ENCODE peak calls at places on chromosomes 11 and 22, in seven cellular contexts. V is Panc1, N is spleen, A is HL-60, O is esophagus muscularis mucosa, C is stomach, K is suprapubic skin. E is an unnamed sample.
A peak's percentile ranks its signal among the peaks of the same experiment; 100 is the strongest.

GRCh38 chr11:104291646-104292045 is 127.7 kb upstream of the PDGFD start:
- DNase-seq in K (no peak), V (no peak), A (no peak), O (no peak), N (no peak), C (no peak), E (no peak)

GRCh38 chr11:62881579-62882427 is 1.1 kb downstream of the SLC3A2 start:
- DNase-seq in K (peak; percentile 99), N (peak; percentile 96), C (peak; percentile 94), A (peak; percentile 91), V (peak; percentile 81), O (peak; percentile 99), E (peak; percentile 98)

GRCh38 chr11:9104581-9104980 is 13.2 kb upstream of the SCUBE2 start:
- DNase-seq in C (no peak), A (no peak), V (no peak), N (no peak), O (peak; percentile 34), K (no peak), E (no peak)

GRCh38 chr11:108568183-108568858 is 25.2 kb downstream of the EXPH5 start:
- DNase-seq in O (no peak), N (no peak), K (no peak), V (no peak), A (no peak), C (peak; percentile 52), E (no peak)

GRCh38 chr11:114275295-114275694 is 20.9 kb upstream of the NNMT start:
- DNase-seq in N (no peak), V (no peak), O (peak; percentile 89), A (no peak), C (no peak), K (no peak), E (no peak)

GRCh38 chr11:288328-289144 is at the start of gene PGGHG:
- DNase-seq in O (no peak), K (peak; percentile 85), N (peak; percentile 97), C (peak; percentile 84), A (no peak), V (no peak), E (no peak)

GRCh38 chr11:69005183-69005630 is 7.8 kb downstream of the MRGPRF start:
- DNase-seq in O (no peak), A (no peak), C (no peak), V (no peak), N (peak; percentile 54), K (peak; percentile 69), E (no peak)

GRCh38 chr11:58498464-58498863 is 9.4 kb downstream of the OR5B21 start:
- DNase-seq in C (no peak), O (no peak), N (peak; percentile 70), A (no peak), K (no peak), V (no peak), E (no peak)

GRCh38 chr11:71977090-71977489 is 21.6 kb upstream of the IL18BP start:
- DNase-seq in A (no peak), C (no peak), N (no peak), V (no peak), K (no peak), O (no peak), E (no peak)

GRCh38 chr11:121291896-121292502 is 572 bp upstream of the SC5D start:
- DNase-seq in A (no peak), K (no peak), V (no peak), C (no peak), O (no peak), N (no peak), E (peak; percentile 13)

DNA sequence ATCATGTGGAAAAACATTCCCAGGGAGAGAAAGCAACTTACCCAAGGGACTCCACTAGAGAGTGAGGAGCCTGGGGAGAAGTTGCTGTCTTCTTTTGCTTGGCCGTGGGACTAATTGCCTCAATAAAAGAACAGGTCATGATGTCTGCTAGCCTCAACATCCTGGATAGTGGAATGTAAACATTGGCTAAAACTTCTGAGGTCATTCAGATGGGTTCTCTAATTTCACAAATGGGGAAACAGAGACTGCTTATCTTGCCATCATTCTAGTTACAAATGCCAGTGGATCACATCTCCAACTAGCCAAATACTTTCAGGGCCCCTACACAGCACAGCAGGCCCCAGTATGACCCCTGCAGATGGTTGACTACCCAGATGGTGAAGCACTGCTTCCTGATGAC is 28.4 kb upstream of the PAMR1 start:
- DNase-seq in N (no peak), A (no peak), C (no peak), V (no peak), O (peak; percentile 7), K (no peak), E (no peak)
- H3K27ac ChIP-seq in N (no peak overlapping the region), A (no peak overlapping the region), C (no peak overlapping the region), V (no peak overlapping the region), O (no peak overlapping the region), K (no peak overlapping the region), E (no peak overlapping the region)

GRCh38 chr22:45518580-45518991 is 15.9 kb downstream of the FBLN1 start:
- DNase-seq in V (no peak), C (no peak), A (no peak), O (no peak), N (no peak), K (no peak), E (no peak)

GRCh38 chr22:45516163-45516562 is 13.5 kb downstream of the FBLN1 start:
- DNase-seq in O (no peak), K (no peak), N (no peak), C (no peak), V (no peak), A (no peak), E (no peak)

GRCh38 chr22:45515678-45516077 is 13.0 kb downstream of the FBLN1 start:
- DNase-seq in V (no peak), C (no peak), N (no peak), K (no peak), A (no peak), O (no peak), E (no peak)

GRCh38 chr22:45521178-45521577 is 18.5 kb downstream of the FBLN1 start:
- DNase-seq in V (no peak), N (no peak), A (no peak), C (no peak), K (no peak), O (no peak), E (no peak)

GRCh38 chr22:45516923-45517675 is 14.4 kb downstream of the FBLN1 start:
- DNase-seq in V (no peak), N (no peak), A (no peak), K (no peak), O (no peak), C (no peak), E (no peak)
- TF ChIP-seq CTCF in V (no peak), N (no peak), A (no peak), K (no peak), O (no peak), C (no peak), E (no peak)

GRCh38 chr11:119737678-119738439 is 8.9 kb upstream of the NECTIN1 start:
- DNase-seq in A (no peak), N (no peak), K (no peak), O (no peak), V (no peak), C (no peak), E (no peak)

GRCh38 chr11:119739021-119739703 is 10.2 kb upstream of the NECTIN1 start:
- DNase-seq in N (no peak), O (no peak), V (no peak), A (no peak), K (no peak), C (no peak), E (no peak)

GRCh38 chr11:119741369-119742262 is 12.6 kb upstream of the NECTIN1 start:
- DNase-seq in N (peak; percentile 91), A (no peak), C (peak; percentile 69), V (no peak), K (no peak), O (no peak), E (no peak)

GRCh38 chr11:119742263-119742861 is 13.4 kb upstream of the NECTIN1 start:
- DNase-seq in A (no peak), K (no peak), V (no peak), N (peak; percentile 61), C (no peak), O (no peak), E (no peak)

DNA sequence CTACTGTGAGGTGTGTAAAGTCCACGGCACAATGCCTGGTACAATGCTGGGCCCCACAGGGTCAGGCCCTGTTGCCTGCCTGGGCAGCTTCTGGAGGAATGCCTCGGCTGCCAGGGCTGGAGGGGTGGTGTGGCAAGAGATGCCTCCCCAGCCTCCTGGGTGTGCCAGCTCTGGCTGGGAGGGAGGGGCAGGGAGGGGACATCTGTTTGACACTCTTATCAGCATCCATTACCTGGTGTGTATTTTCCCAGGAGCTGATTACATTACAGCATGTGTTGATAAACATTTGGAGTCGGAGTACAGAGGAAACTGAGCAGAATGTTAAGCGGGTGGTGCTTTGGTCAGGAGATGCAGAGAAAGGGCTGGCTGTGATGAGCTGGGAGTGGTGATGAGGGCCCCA is 11.0 kb upstream of the NECTIN1 start:
- DNase-seq in K (no peak), N (no peak), C (peak; percentile 65), V (no peak), A (no peak), O (no peak), E (no peak)
- TF ChIP-seq POLR2AphosphoS5 in K (no peak), N (no peak), C (peak; percentile 41), V (no peak), A (no peak), O (no peak), E (no peak)

DNA sequence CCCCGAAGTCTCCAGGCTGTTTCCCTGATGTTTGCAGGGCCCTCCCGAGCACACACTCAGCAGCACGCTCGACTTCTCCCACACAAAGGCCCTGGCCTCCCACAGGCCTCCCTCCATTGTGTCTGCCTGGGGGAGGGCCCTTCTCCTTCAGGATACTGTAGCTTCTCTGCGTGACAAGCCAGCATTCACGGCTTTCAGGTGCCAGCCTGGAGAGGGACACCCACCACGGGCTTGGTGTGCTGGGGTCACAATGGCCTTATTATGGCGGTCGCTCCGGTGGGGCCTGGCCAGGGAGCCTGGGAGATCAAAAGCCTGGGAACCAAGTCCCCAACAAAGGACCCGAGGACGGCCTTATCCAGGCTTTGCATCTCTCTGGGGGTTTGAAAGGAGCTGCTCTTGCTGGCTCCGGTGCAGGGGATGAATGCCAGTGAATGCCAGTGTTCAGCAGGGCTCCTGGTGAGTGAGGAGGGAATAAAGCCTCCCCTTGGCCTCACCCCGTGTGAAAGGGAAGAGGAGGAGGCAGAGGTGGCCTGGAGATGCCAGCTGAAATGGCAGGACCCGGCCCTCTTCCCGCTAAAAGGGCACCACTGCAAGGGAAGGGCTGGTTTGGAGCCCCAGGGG is 55.0 kb downstream of the TRAF6 start:
- DNase-seq in C (no peak), V (no peak), K (no peak), O (no peak), N (no peak), A (no peak), E (no peak)
- H3K27ac ChIP-seq in C (peak overlapping the region; percentile 59), V (no peak overlapping the region), K (peak overlapping the region; percentile 71), O (peak overlapping the region; percentile 63), N (peak overlapping the region; percentile 52), A (no peak overlapping the region), E (no peak overlapping the region)

GRCh38 chr11:18145837-18146236 is 13.5 kb downstream of the MRGPRX3 start:
- DNase-seq in N (no peak), K (no peak), V (no peak), O (no peak), C (no peak), A (no peak), E (no peak)

GRCh38 chr11:18140145-18140544 is 7.8 kb downstream of the MRGPRX3 start:
- DNase-seq in N (no peak), A (no peak), C (no peak), K (no peak), V (no peak), O (no peak), E (no peak)

GRCh38 chr11:18144243-18144642 is 11.9 kb downstream of the MRGPRX3 start:
- DNase-seq in O (no peak), C (no peak), V (no peak), N (no peak), A (no peak), K (no peak), E (no peak)

GRCh38 chr11:18145025-18145424 is 12.7 kb downstream of the MRGPRX3 start:
- DNase-seq in A (no peak), V (no peak), C (no peak), O (no peak), N (no peak), K (no peak), E (no peak)
- TF ChIP-seq CTCF in A (no peak), V (peak; percentile 42), C (no peak), O (no peak), N (no peak), K (no peak), E (no peak)